ENCODE peak calls at places on chromosome 7, in nine cellular contexts. G is colonic mucosa, S is tibial nerve, N is PC-3, E is heart left ventricle, I is heart right ventricle, F is astrocyte, V is MM.1S, C is GM23338. H is an unnamed sample. For H3K4me1 and H3K36me3, the result is how much of the 10 kb centered on the place peaks cover.

GRCh38 chr7:40694041-40694809 is 559.4 kb downstream of the SUGCT start:
- DNase-seq in G (no peak), S (no peak), N (no peak), E (no peak), I (no peak), F (no peak), V (peak), C (no peak), H (no peak)

GRCh38 chr7:105934577-105935185 is 28.4 kb upstream of the CDHR3 start:
- DNase-seq in G (no peak), S (no peak), N (peak), E (no peak), I (peak), F (no peak), V (peak), C (peak), H (peak)

GRCh38 chr7:80133361-80134104 is 1.1 kb upstream of the GNAI1 start:
- DNase-seq in G (no peak), S (no peak), N (peak), E (no peak), I (peak), F (no peak), V (no peak), C (peak), H (no peak)

GRCh38 chr7:43758861-43759683 is 592 bp downstream of the BLVRA start:
- DNase-seq in G (peak), S (no peak), N (peak), E (peak), I (peak), F (peak), V (peak), C (peak), H (peak)

GRCh38 chr7:101618207-101618839 is 10.8 kb downstream of the MYL10 start:
- DNase-seq in G (no peak), S (no peak), N (no peak), E (no peak), I (no peak), F (no peak), V (no peak), C (no peak), H (no peak)

GRCh38 chr7:110591341-110591740 is 499.6 kb upstream of the LRRN3 start:
- DNase-seq in G (no peak), S (no peak), N (no peak), E (no peak), I (no peak), F (no peak), V (no peak), C (no peak), H (no peak)

GRCh38 chr7:417625-417889 is 102.1 kb downstream of the PDGFA start:
- DNase-seq in G (no peak), S (no peak), N (no peak), E (no peak), I (no peak), F (no peak), V (no peak), C (no peak), H (no peak)

GRCh38 chr7:129376076-129376777 is 58.0 kb upstream of the STRIP2 start:
- DNase-seq in G (peak), S (no peak), N (peak), E (no peak), I (peak), F (peak), V (peak), C (peak), H (peak)

GRCh38 chr7:35624299-35625186 is 70.4 kb downstream of the HERPUD2 start:
- DNase-seq in G (no peak), S (no peak), N (peak), E (peak), I (peak), F (no peak), V (peak), C (peak), H (no peak)

GRCh38 chr7:44433255-44434022 is 57.0 kb downstream of the NUDCD3 start:
- DNase-seq in G (no peak), S (no peak), N (no peak), E (no peak), I (no peak), F (no peak), V (no peak), C (no peak), H (no peak)

GRCh38 chr7:134024729-134025128 is 102.4 kb upstream of the LRGUK start:
- DNase-seq in G (no peak), S (no peak), N (no peak), E (no peak), I (peak), F (peak), V (no peak), C (no peak), H (no peak)

GRCh38 chr7:12378389-12378788 is 25.3 kb downstream of the VWDE start:
- DNase-seq in G (no peak), S (no peak), N (no peak), E (no peak), I (no peak), F (no peak), V (no peak), C (no peak), H (no peak)

GRCh38 chr7:70585071-70585470 is 546.9 kb upstream of the GALNT17 start:
- DNase-seq in G (no peak), S (no peak), N (no peak), E (no peak), I (no peak), F (no peak), V (no peak), C (peak), H (no peak)

GRCh38 chr7:107209565-107209964 is 40.8 kb downstream of the HBP1 start:
- DNase-seq in G (peak), S (no peak), N (peak), E (no peak), I (no peak), F (no peak), V (no peak), C (no peak), H (no peak)

GRCh38 chr7:90246184-90246583 is 1.2 kb downstream of the CFAP69 start:
- DNase-seq in G (no peak), S (no peak), N (peak), E (no peak), I (peak), F (peak), V (no peak), C (peak), H (no peak)

GRCh38 chr7:134920026-134920758 is 66.1 kb upstream of the AGBL3 start:
- DNase-seq in G (no peak), S (no peak), N (peak), E (no peak), I (no peak), F (peak), V (no peak), C (no peak), H (no peak)

GRCh38 chr7:54116956-54117355 is 425.2 kb upstream of the VSTM2A start:
- DNase-seq in G (no peak), S (no peak), N (no peak), E (no peak), I (no peak), F (no peak), V (no peak), C (no peak), H (no peak)

GRCh38 chr7:46480619-46481018 is 559.5 kb upstream of the IGFBP3 start:
- DNase-seq in G (no peak), S (no peak), N (no peak), E (no peak), I (peak), F (no peak), V (no peak), C (no peak), H (no peak)

GRCh38 chr7:147472556-147472955 is 1118.0 kb upstream of the C7orf33 start:
- DNase-seq in G (no peak), S (no peak), N (no peak), E (no peak), I (no peak), F (no peak), V (no peak), C (no peak), H (no peak)

GRCh38 chr7:11315687-11316258 is 342.1 kb downstream of the PHF14 start:
- DNase-seq in G (no peak), S (no peak), N (no peak), E (no peak), I (no peak), F (no peak), V (no peak), C (no peak), H (no peak)

GRCh38 chr7:134778941-134779740 is at the start of gene CALD1:
- DNase-seq in G (peak), S (peak), N (peak), E (peak), I (peak), F (peak), V (peak), C (peak), H (no peak)

GRCh38 chr7:123747620-123748141 is 1.1 kb downstream of the WASL start:
- DNase-seq in G (peak), S (peak), N (peak), E (peak), I (peak), F (peak), V (peak), C (peak), H (peak)

GRCh38 chr7:36487756-36488336 is 98.2 kb downstream of the ANLN start:
- DNase-seq in G (peak), S (no peak), N (peak), E (no peak), I (no peak), F (peak), V (peak), C (peak), H (no peak)

GRCh38 chr7:23615331-23615730 is 18.1 kb downstream of the CCDC126 start:
- DNase-seq in G (no peak), S (no peak), N (no peak), E (no peak), I (no peak), F (peak), V (no peak), C (no peak), H (no peak)

GRCh38 chr7:128459394-128459878 is 3.8 kb downstream of the HILPDA start:
- DNase-seq in G (peak), S (peak), N (peak), E (peak), I (peak), F (peak), V (peak), C (peak), H (peak)

GRCh38 chr7:46752881-46753366 is 829.0 kb downstream of the TNS3 start:
- DNase-seq in G (no peak), S (no peak), N (peak), E (no peak), I (no peak), F (peak), V (no peak), C (no peak), H (no peak)

GRCh38 chr7:32490127-32490796 is at the start of gene LSM5:
- DNase-seq in G (peak), S (peak), N (peak), E (peak), I (peak), F (peak), V (peak), C (peak), H (peak)

GRCh38 chr7:69906309-69906995 is 308.2 kb downstream of the AUTS2 start:
- DNase-seq in G (no peak), S (no peak), N (no peak), E (no peak), I (no peak), F (peak), V (no peak), C (no peak), H (no peak)

GRCh38 chr7:147438216-147438615 is 1152.3 kb upstream of the C7orf33 start:
- DNase-seq in G (no peak), S (no peak), N (peak), E (no peak), I (no peak), F (no peak), V (no peak), C (no peak), H (no peak)

GRCh38 chr7:121530251-121531174 is 134.4 kb upstream of the FAM3C start:
- DNase-seq in G (peak), S (no peak), N (peak), E (no peak), I (peak), F (peak), V (peak), C (no peak), H (peak)

GRCh38 chr7:75599244-75599771 is 107.2 kb downstream of the SPDYE5 start:
- DNase-seq in G (no peak), S (no peak), N (no peak), E (no peak), I (no peak), F (no peak), V (no peak), C (peak), H (no peak)

DNA sequence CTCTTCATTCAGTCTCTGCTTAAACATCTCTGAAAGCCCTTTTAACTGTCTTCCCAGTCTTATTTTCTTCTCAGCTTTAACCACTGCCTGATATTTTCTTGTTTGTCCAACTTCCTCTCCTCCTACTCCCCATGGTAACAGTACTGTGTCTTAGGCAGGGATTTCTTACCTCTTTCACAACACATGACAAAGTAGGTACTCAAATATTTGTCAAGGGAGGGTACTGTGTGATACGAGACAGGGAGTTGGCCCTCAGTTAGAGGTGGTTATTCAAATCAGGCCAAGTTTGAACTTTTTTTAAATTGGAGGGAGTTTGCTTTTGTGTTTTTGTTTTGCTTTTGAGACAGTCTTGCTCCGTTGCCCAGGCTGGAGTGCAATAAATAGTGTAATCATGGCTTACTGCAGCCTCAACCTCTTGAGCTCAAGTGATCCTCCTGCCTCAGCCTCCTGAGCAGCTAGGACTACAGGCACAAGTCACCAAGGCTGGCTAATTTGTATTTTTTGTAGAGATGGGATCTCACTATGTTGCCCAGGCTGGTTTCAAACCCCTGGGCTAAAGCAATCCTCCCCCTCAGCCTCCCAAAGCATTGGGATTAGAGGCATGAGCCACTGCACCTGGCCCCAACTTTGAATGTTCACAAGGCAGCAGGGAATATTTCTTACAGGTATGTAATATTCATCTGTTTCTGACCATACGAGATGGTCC is 2.5 kb upstream of the KPNA7 start:
- DNase-seq in G (no peak), S (no peak), N (peak), E (no peak), I (no peak), F (no peak), V (no peak), C (no peak), H (no peak)
- H3K4me1 ChIP-seq in G (under half), S (under half), N (half or more), E (under half), I (under half), F (under half), V (under half), C (under half), H (under half)

GRCh38 chr7:149002604-149003003 is 25.7 kb downstream of the PDIA4 start:
- DNase-seq in G (no peak), S (no peak), N (no peak), E (no peak), I (no peak), F (no peak), V (no peak), C (no peak), H (no peak)
- H3K36me3 ChIP-seq in G (under half), S (under half), N (under half), E (under half), I (under half), F (under half), V (under half), C (under half), H (under half)

DNA sequence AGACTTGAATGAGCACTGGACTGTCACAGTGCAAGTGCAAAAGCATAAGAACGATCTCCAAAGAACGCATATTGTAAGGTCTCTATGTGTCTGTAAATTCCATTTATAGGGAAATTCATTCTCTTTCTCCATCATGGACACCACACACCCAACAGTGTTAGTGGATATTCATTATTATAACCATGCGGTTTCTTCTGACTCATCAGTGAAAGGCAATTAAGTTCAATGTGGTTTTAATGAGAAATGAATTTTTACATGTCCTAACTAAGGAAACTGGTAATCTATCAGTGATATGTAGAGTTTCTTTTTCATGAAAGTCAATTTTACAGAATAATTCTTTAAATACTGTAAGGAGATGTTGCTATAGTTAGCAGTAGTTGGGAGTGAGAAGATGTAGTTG is 25.9 kb downstream of the GIMAP8 start:
- DNase-seq in G (no peak), S (no peak), N (no peak), E (no peak), I (no peak), F (no peak), V (no peak), C (no peak), H (no peak)
- H3K4me1 ChIP-seq in G (under half), S (under half), N (under half), E (half or more), I (under half), F (under half), V (under half), C (under half), H (half or more)

GRCh38 chr7:5211730-5212482 is 21.9 kb downstream of the WIPI2 start:
- DNase-seq in G (no peak), S (no peak), N (no peak), E (no peak), I (no peak), F (no peak), V (no peak), C (no peak), H (no peak)

GRCh38 chr7:5212633-5213285 is 22.7 kb downstream of the WIPI2 start:
- DNase-seq in G (no peak), S (no peak), N (no peak), E (no peak), I (no peak), F (no peak), V (no peak), C (no peak), H (no peak)

GRCh38 chr7:5214236-5214635 is 24.2 kb downstream of the WIPI2 start:
- DNase-seq in G (no peak), S (no peak), N (no peak), E (no peak), I (no peak), F (no peak), V (no peak), C (no peak), H (no peak)

GRCh38 chr7:5213286-5213645 is 23.2 kb downstream of the WIPI2 start:
- DNase-seq in G (no peak), S (no peak), N (no peak), E (no peak), I (no peak), F (no peak), V (no peak), C (no peak), H (no peak)

GRCh38 chr7:5210751-5211338 is 20.8 kb downstream of the WIPI2 start:
- DNase-seq in G (no peak), S (no peak), N (no peak), E (no peak), I (no peak), F (no peak), V (no peak), C (no peak), H (no peak)
- H3K36me3 ChIP-seq in G (under half), S (under half), N (under half), E (half or more), I (under half), F (under half), V (under half), C (under half), H (under half)

GRCh38 chr7:2758673-2759603 is 70.9 kb downstream of the AMZ1 start:
- DNase-seq in G (no peak), S (no peak), N (no peak), E (no peak), I (no peak), F (no peak), V (peak), C (no peak), H (no peak)

GRCh38 chr7:2761131-2761624 is 73.2 kb downstream of the AMZ1 start:
- DNase-seq in G (no peak), S (no peak), N (no peak), E (no peak), I (no peak), F (no peak), V (no peak), C (no peak), H (no peak)

GRCh38 chr7:2760098-2760889 is 72.3 kb downstream of the AMZ1 start:
- DNase-seq in G (peak), S (no peak), N (peak), E (peak), I (peak), F (no peak), V (no peak), C (peak), H (no peak)

GRCh38 chr7:2757904-2758672 is 70.1 kb downstream of the AMZ1 start:
- DNase-seq in G (peak), S (no peak), N (peak), E (no peak), I (peak), F (peak), V (peak), C (no peak), H (no peak)

DNA sequence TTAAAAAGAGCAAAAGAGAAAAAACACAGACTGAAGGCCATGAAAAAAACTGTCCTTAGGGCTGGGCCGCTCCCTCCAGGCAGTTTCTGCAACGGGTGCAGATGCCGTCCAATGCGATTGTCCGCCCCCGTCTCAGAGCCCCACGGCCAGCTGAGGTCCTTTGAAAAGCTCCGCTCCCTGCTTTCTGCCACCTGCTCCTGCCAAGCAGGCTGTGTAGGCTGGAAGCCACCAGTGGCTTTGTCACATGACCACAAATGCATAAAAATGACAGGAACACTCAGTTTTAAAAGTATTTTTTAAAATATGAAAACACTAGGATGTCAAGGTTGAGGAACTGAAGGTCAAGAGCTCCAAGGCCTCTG is 71.7 kb downstream of the AMZ1 start:
- DNase-seq in G (no peak), S (no peak), N (no peak), E (no peak), I (no peak), F (no peak), V (no peak), C (no peak), H (no peak)
- H3K4me1 ChIP-seq in G (under half), S (under half), N (under half), E (half or more), I (under half), F (under half), V (under half), C (under half), H (under half)

GRCh38 chr7:141742229-141742628 is 4.1 kb downstream of the SSBP1 start:
- DNase-seq in G (no peak), S (no peak), N (no peak), E (no peak), I (no peak), F (no peak), V (no peak), C (no peak), H (no peak)
- H3K36me3 ChIP-seq in G (under half), S (under half), N (half or more), E (half or more), I (under half), F (under half), V (under half), C (half or more), H (half or more)

DNA sequence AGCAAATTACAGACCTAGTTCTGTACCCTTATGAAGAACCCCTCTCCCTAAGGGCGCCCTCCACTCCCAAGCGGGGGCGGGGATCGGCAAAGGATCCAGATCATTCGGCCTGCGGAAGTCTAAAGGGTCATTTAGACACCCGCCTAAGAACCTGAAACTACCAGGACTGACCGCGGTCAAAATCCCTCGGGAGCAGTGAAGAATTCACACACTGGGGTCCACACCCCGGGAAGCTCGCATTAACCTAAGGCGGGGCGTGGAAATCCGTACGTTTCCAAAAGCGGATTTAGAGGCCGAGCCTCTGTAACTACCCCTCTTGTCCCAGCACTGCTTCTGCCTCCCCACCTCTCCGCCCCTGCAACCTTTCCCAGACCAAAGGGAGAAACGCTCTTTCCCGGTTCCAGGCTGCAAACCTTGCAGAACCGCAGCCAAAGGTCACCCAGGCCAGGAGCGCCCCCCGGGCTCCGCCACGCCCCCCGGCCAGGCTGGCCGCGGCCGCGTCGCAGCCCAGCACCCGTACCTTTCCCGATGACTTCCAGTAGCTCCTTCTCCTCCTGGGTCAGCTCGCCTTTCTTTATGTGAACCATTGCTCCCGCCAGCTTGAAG is 464 bp downstream of the ANKMY2 start:
- DNase-seq in G (peak), S (peak), N (no peak), E (peak), I (peak), F (no peak), V (no peak), C (peak), H (no peak)
- H3K4me1 ChIP-seq in G (under half), S (under half), N (under half), E (half or more), I (under half), F (under half), V (under half), C (under half), H (under half)